ENCODE peak calls at places on chromosomes 2 and 18, in six cellular contexts. One of them, this sample, is unnamed.

GRCh38 chr2:68569604-68570003 is 73.8 kb upstream of the PROKR1 start:
- DNase-seq in WTC11: no peak
- DNase-seq in HepG2: no peak
- DNase-seq in H1: no peak
- DNase-seq in K562: no peak
- DNase-seq in A549: no peak
- DNase-seq in this sample: no peak

GRCh38 chr2:150939087-150939486 is 322.6 kb downstream of the RBM43 start:
- DNase-seq in K562: no peak
- DNase-seq in HepG2: no peak
- DNase-seq in WTC11: no peak
- DNase-seq in H1: no peak
- DNase-seq in A549: no peak
- DNase-seq in this sample: no peak

GRCh38 chr2:190469770-190470169 is 61.6 kb downstream of the MFSD6 start:
- DNase-seq in HepG2: no peak
- DNase-seq in A549: peak
- DNase-seq in WTC11: no peak
- DNase-seq in H1: no peak
- DNase-seq in K562: peak
- DNase-seq in this sample: peak

GRCh38 chr2:97995026-97995733 is 568 bp downstream of the TMEM131 start:
- DNase-seq in K562: peak
- DNase-seq in H1: no peak
- DNase-seq in A549: peak
- DNase-seq in WTC11: peak
- DNase-seq in HepG2: peak
- DNase-seq in this sample: peak

GRCh38 chr2:133286326-133286922 is 281.8 kb downstream of the NCKAP5 start:
- DNase-seq in A549: no peak
- DNase-seq in HepG2: no peak
- DNase-seq in WTC11: no peak
- DNase-seq in H1: no peak
- DNase-seq in K562: no peak
- DNase-seq in this sample: no peak

GRCh38 chr2:191646612-191646902 is 31.4 kb upstream of the NABP1 start:
- DNase-seq in K562: no peak
- DNase-seq in WTC11: no peak
- DNase-seq in HepG2: no peak
- DNase-seq in A549: peak
- DNase-seq in H1: no peak
- DNase-seq in this sample: no peak

GRCh38 chr2:84986018-84986417 is 15.1 kb downstream of the KCMF1 start:
- DNase-seq in H1: no peak
- DNase-seq in HepG2: no peak
- DNase-seq in K562: no peak
- DNase-seq in WTC11: no peak
- DNase-seq in A549: no peak
- DNase-seq in this sample: no peak

GRCh38 chr2:95001117-95001551 is 24.4 kb upstream of the MAL start:
- DNase-seq in WTC11: peak
- DNase-seq in H1: no peak
- DNase-seq in K562: no peak
- DNase-seq in HepG2: no peak
- DNase-seq in A549: no peak
- DNase-seq in this sample: no peak

GRCh38 chr2:71458413-71459083 is 5.2 kb downstream of the DYSF start:
- DNase-seq in H1: no peak
- DNase-seq in K562: no peak
- DNase-seq in WTC11: no peak
- DNase-seq in A549: no peak
- DNase-seq in HepG2: no peak
- DNase-seq in this sample: peak

GRCh38 chr2:133641497-133641896 is 73.2 kb upstream of the NCKAP5 start:
- DNase-seq in WTC11: peak
- DNase-seq in HepG2: no peak
- DNase-seq in H1: no peak
- DNase-seq in K562: no peak
- DNase-seq in A549: peak
- DNase-seq in this sample: no peak

GRCh38 chr2:120952318-120952717 is 216.7 kb downstream of the GLI2 start:
- DNase-seq in HepG2: no peak
- DNase-seq in K562: no peak
- DNase-seq in A549: no peak
- DNase-seq in WTC11: no peak
- DNase-seq in H1: no peak
- DNase-seq in this sample: no peak

GRCh38 chr2:204538179-204539009 is 6.9 kb upstream of the PARD3B start:
- DNase-seq in WTC11: peak
- DNase-seq in HepG2: no peak
- DNase-seq in H1: no peak
- DNase-seq in A549: no peak
- DNase-seq in K562: no peak
- DNase-seq in this sample: peak

GRCh38 chr2:141323571-141323970 is 807.2 kb downstream of the LRP1B start:
- DNase-seq in WTC11: no peak
- DNase-seq in H1: no peak
- DNase-seq in K562: no peak
- DNase-seq in HepG2: no peak
- DNase-seq in A549: no peak
- DNase-seq in this sample: no peak

GRCh38 chr2:143816927-143817326 is 687.7 kb downstream of the ARHGAP15 start:
- DNase-seq in H1: no peak
- DNase-seq in A549: no peak
- DNase-seq in HepG2: no peak
- DNase-seq in WTC11: no peak
- DNase-seq in K562: no peak
- DNase-seq in this sample: no peak

GRCh38 chr2:207983654-207984053 is 41.7 kb downstream of the PLEKHM3 start:
- DNase-seq in WTC11: no peak
- DNase-seq in HepG2: no peak
- DNase-seq in K562: no peak
- DNase-seq in H1: no peak
- DNase-seq in A549: no peak
- DNase-seq in this sample: no peak

GRCh38 chr18:5058768-5059539 is 138.1 kb downstream of the AKAIN1 start:
- DNase-seq in K562: no peak
- DNase-seq in H1: no peak
- DNase-seq in A549: no peak
- DNase-seq in HepG2: no peak
- DNase-seq in WTC11: no peak
- DNase-seq in this sample: no peak

GRCh38 chr18:33034941-33035340 is 262.1 kb upstream of the KLHL14 start:
- DNase-seq in K562: no peak
- DNase-seq in WTC11: no peak
- DNase-seq in H1: no peak
- DNase-seq in HepG2: no peak
- DNase-seq in A549: no peak
- DNase-seq in this sample: peak

GRCh38 chr2:95023222-95023597 is 2.3 kb upstream of the MAL start:
- DNase-seq in WTC11: no peak
- DNase-seq in H1: no peak
- DNase-seq in HepG2: peak
- DNase-seq in K562: no peak
- DNase-seq in A549: peak
- DNase-seq in this sample: no peak

GRCh38 chr2:232372231-232373208 is 6.0 kb upstream of the ALPP start:
- DNase-seq in HepG2: no peak
- DNase-seq in H1: no peak
- DNase-seq in WTC11: peak
- DNase-seq in K562: no peak
- DNase-seq in A549: no peak
- DNase-seq in this sample: no peak

GRCh38 chr2:42329779-42330178 is 31.2 kb downstream of the COX7A2L start:
- DNase-seq in HepG2: no peak
- DNase-seq in WTC11: no peak
- DNase-seq in A549: no peak
- DNase-seq in H1: no peak
- DNase-seq in K562: no peak
- DNase-seq in this sample: no peak

GRCh38 chr2:172978053-172978383 is 97.6 kb upstream of the MAP3K20 start:
- DNase-seq in H1: no peak
- DNase-seq in K562: no peak
- DNase-seq in WTC11: no peak
- DNase-seq in A549: no peak
- DNase-seq in HepG2: no peak
- DNase-seq in this sample: no peak

GRCh38 chr2:17070711-17071110 is 405.1 kb upstream of the CYRIA start:
- DNase-seq in A549: no peak
- DNase-seq in H1: no peak
- DNase-seq in HepG2: no peak
- DNase-seq in WTC11: peak
- DNase-seq in K562: no peak
- DNase-seq in this sample: no peak

DNA sequence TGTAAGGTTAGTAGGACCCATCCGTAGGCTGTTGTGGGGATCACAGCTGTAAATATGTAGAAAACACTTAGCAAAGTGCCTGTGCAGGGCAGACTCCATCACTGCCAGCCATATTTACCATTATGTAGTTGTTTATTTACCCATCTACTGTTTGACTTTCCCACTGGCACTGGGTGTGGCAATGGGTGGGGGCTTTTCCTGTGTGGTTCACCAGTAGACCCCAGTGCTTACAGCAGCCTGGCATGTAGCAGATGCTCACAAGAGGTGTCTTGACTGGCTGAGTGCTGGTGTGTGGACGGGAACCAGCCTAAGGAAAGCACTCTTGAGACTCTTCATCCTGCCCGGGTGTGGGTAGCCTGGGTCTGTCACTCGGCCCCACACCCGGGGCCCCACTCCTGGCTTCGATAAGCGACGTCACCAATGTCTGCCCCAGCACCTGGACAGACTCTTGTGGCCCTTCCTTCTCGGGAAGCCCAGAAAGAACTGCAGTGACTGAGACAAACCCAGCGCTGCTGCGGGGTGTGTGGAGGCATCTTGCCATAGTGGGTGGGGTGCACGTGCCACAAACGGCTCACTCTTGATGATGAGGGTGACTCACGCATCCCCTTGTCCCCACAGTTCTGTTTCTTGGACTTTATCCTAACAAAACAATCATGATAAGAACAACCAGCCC is 78.3 kb downstream of the HDAC4 start:
- DNase-seq in K562: peak
- DNase-seq in HepG2: no peak
- DNase-seq in A549: no peak
- DNase-seq in H1: no peak
- DNase-seq in WTC11: no peak
- DNase-seq in this sample: peak
- TF ChIP-seq JUN in K562: no peak
- TF ChIP-seq JUN in HepG2: no peak
- TF ChIP-seq JUN in A549: no peak
- TF ChIP-seq JUN in H1: no peak
- TF ChIP-seq JUN in WTC11: no peak
- TF ChIP-seq JUN in this sample: peak

GRCh38 chr2:20330202-20330601 is 20.4 kb downstream of the PUM2 start:
- DNase-seq in WTC11: no peak
- DNase-seq in K562: no peak
- DNase-seq in HepG2: no peak
- DNase-seq in H1: no peak
- DNase-seq in A549: no peak
- DNase-seq in this sample: no peak

GRCh38 chr2:20339012-20339411 is 11.6 kb downstream of the PUM2 start:
- DNase-seq in A549: no peak
- DNase-seq in H1: no peak
- DNase-seq in HepG2: no peak
- DNase-seq in WTC11: no peak
- DNase-seq in K562: no peak
- DNase-seq in this sample: no peak

GRCh38 chr2:20333738-20334137 is 16.9 kb downstream of the PUM2 start:
- DNase-seq in H1: no peak
- DNase-seq in A549: no peak
- DNase-seq in HepG2: no peak
- DNase-seq in WTC11: no peak
- DNase-seq in K562: no peak
- DNase-seq in this sample: no peak

GRCh38 chr2:20334645-20335203 is 15.9 kb downstream of the PUM2 start:
- DNase-seq in H1: no peak
- DNase-seq in WTC11: no peak
- DNase-seq in A549: no peak
- DNase-seq in K562: no peak
- DNase-seq in HepG2: no peak
- DNase-seq in this sample: no peak
- TF ChIP-seq JUN in H1: no peak
- TF ChIP-seq JUN in WTC11: no peak
- TF ChIP-seq JUN in A549: no peak
- TF ChIP-seq JUN in K562: no peak
- TF ChIP-seq JUN in HepG2: no peak
- TF ChIP-seq JUN in this sample: no peak

DNA sequence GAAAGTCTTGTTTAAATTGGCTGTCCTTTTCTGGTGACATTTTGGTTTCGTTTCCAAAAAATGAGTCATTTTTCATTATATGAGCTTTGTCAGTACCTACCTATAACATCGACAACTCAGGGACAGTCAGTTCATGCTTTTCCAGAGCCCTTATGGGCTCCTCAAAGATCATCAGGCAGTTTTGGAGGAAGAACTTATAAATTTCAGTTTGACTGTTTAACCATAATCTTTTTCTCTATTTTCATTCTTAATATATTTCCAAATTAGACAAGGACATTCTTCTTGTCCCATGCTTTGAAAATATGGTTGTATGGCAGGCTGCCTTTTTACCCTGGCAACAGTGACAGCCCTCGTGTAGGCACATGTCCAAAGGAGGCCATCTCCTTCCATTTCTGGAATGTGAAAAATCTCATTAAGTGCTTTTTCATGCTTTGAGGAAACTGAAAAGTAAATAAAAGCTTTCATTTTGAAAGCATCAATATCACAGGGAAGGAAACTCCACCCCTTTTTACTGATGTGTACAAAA is 7.3 kb upstream of the PROC start:
- DNase-seq in A549: peak
- DNase-seq in K562: no peak
- DNase-seq in WTC11: no peak
- DNase-seq in HepG2: peak
- DNase-seq in H1: no peak
- DNase-seq in this sample: peak
- TF ChIP-seq JUN in A549: no peak
- TF ChIP-seq JUN in K562: no peak
- TF ChIP-seq JUN in WTC11: no peak
- TF ChIP-seq JUN in HepG2: no peak
- TF ChIP-seq JUN in H1: no peak
- TF ChIP-seq JUN in this sample: no peak

DNA sequence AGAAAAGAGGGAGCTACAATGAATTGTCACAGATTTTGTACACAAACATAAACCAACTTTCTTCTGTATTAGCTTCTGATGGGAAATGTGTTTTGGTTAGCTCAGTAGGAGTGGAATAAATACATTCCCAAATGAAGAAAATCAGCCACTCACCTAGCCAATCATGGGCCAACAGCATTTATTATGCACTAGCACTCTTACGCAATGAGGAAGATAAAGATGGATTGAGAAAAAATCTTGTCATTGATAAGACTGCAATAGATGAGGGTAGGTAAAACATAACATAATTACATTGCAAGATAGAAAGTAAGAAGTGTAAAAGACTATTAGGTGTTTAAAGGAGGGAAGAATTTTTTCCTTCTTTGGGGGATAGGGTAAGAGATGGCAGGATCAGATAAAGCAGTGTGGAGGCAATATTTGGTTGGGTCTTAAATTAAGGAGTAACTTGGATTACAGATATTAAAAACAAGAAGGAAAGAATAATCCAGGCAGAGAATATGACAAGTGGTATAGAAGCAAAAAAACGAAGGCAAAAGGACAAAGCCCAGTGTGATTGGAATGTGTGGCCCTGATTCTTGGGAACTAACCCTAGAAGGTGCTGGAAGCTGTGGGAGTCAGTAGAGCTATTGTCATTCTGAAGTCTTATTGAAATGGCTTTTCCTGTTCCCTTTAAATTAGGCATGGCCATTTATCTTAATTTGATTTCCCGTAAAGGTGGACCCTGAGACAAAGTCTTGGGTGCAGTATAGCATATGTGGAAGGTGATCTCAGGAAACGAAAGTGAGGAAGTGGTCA is 208.4 kb upstream of the MEX3C start:
- DNase-seq in A549: no peak
- DNase-seq in K562: no peak
- DNase-seq in HepG2: no peak
- DNase-seq in WTC11: no peak
- DNase-seq in H1: no peak
- DNase-seq in this sample: no peak
- TF ChIP-seq JUN in A549: no peak
- TF ChIP-seq JUN in K562: no peak
- TF ChIP-seq JUN in HepG2: no peak
- TF ChIP-seq JUN in WTC11: no peak
- TF ChIP-seq JUN in H1: no peak
- TF ChIP-seq JUN in this sample: no peak

This sample was measured in endothelial cell of umbilical vein.